ENCODE peak calls at places on chromosome 19, in four cellular contexts. B is GM12865, A is ACHN, N is foreskin fibroblast. K is an unnamed sample.

GRCh38 chr19:30316000-30316491 is 56.1 kb upstream of the ZNF536 start:
- DNase-seq in B (no peak), A (no peak), N (no peak), K (no peak)

GRCh38 chr19:52270266-52270885 is 989 bp downstream of the ZNF766 start:
- DNase-seq in B (peak), A (peak), N (peak), K (peak)

GRCh38 chr19:48950830-48951519 is 3.7 kb upstream of the BAX start:
- DNase-seq in B (no peak), A (no peak), N (no peak), K (no peak)

GRCh38 chr19:13056052-13056660 is 46.5 kb downstream of the LYL1 start:
- DNase-seq in B (no peak), A (peak), N (peak), K (no peak)

GRCh38 chr19:40163541-40164129 is 27.6 kb upstream of the MAP3K10 start:
- DNase-seq in B (peak), A (no peak), N (no peak), K (peak)

GRCh38 chr19:18865973-18866799 is 29.8 kb downstream of the CERS1 start:
- DNase-seq in B (peak), A (peak), N (peak), K (no peak)

GRCh38 chr19:34246340-34246739 is 8.0 kb upstream of the GARRE1 start:
- DNase-seq in B (no peak), A (no peak), N (no peak), K (no peak)

GRCh38 chr19:43726736-43727592 is 11.1 kb downstream of the IRGC start:
- DNase-seq in B (no peak), A (no peak), N (peak), K (no peak)

GRCh38 chr19:964761-965694 is 19.1 kb upstream of the WDR18 start:
- DNase-seq in B (peak), A (peak), N (no peak), K (no peak)

GRCh38 chr19:4976412-4977298 is 7.7 kb downstream of the KDM4B start:
- DNase-seq in B (no peak), A (no peak), N (peak), K (no peak)

GRCh38 chr19:1183543-1184172 is 9.6 kb upstream of the SBNO2 start:
- DNase-seq in B (peak), A (peak), N (no peak), K (no peak)

GRCh38 chr19:6417713-6418561 is 6.7 kb downstream of the KHSRP start:
- DNase-seq in B (no peak), A (peak), N (peak), K (no peak)

GRCh38 chr19:50167314-50167721 is 4.2 kb upstream of the IZUMO2 start:
- DNase-seq in B (no peak), A (no peak), N (no peak), K (no peak)

GRCh38 chr19:2702170-2703076 is at the start of gene GNG7:
- DNase-seq in B (peak), A (peak), N (peak), K (peak)

GRCh38 chr19:39727070-39727800 is 10.6 kb downstream of the CLC start:
- DNase-seq in B (peak), A (no peak), N (no peak), K (no peak)

GRCh38 chr19:9309974-9310446 is 372 bp upstream of the ZNF699 start:
- DNase-seq in B (no peak), A (peak), N (peak), K (peak)

GRCh38 chr19:29966594-29967249 is 24.7 kb downstream of the URI1 start:
- DNase-seq in B (peak), A (peak), N (peak), K (peak)

GRCh38 chr19:6802336-6803035 is 30.0 kb downstream of the VAV1 start:
- DNase-seq in B (peak), A (no peak), N (no peak), K (peak)

GRCh38 chr19:38263696-38264485 is 482 bp upstream of the SPINT2 start:
- DNase-seq in B (peak), A (peak), N (peak), K (peak)

GRCh38 chr19:17751103-17751911 is at the start of gene FCHO1:
- DNase-seq in B (peak), A (no peak), N (no peak), K (peak)

GRCh38 chr19:33821871-33822270 is 25.2 kb downstream of the KCTD15 start:
- DNase-seq in B (no peak), A (no peak), N (peak), K (no peak)

GRCh38 chr19:48970923-48971395 is 5.8 kb downstream of the FTL start:
- DNase-seq in B (peak), A (peak), N (peak), K (peak)

GRCh38 chr19:14091086-14091884 is 734 bp upstream of the SAMD1 start:
- DNase-seq in B (peak), A (peak), N (peak), K (peak)

K was measured in RPMI8226.